ENCODE peak calls at places on chromosome 12, in nine cellular contexts. U is esophagus squamous epithelium, X is adrenal gland, N is thyroid gland, A is esophagus muscularis mucosa, F is breast epithelium, Q is lower leg skin, M is ovary, D is transverse colon. J is an unnamed sample.

GRCh38 chr12:127280393-127281275 is 986.3 kb upstream of the TMEM132C start:
- DNase-seq in U (no peak), X (peak), N (peak), A (no peak), F (no peak), Q (no peak), M (no peak), D (peak), J (no peak)

GRCh38 chr12:66304296-66304915 is 2.1 kb downstream of the HELB start:
- DNase-seq in U (no peak), X (no peak), N (no peak), A (no peak), F (no peak), Q (no peak), M (no peak), D (no peak), J (no peak)

GRCh38 chr12:74849801-74850200 is 312.2 kb downstream of the ATXN7L3B start:
- DNase-seq in U (no peak), X (no peak), N (no peak), A (no peak), F (no peak), Q (no peak), M (no peak), D (no peak), J (no peak)

GRCh38 chr12:49489720-49490119 is 49.1 kb upstream of the KCNH3 start:
- DNase-seq in U (no peak), X (no peak), N (no peak), A (no peak), F (no peak), Q (no peak), M (no peak), D (no peak), J (peak)

GRCh38 chr12:92921877-92922276 is 7.2 kb downstream of the EEA1 start:
- DNase-seq in U (no peak), X (no peak), N (no peak), A (no peak), F (no peak), Q (no peak), M (no peak), D (no peak), J (no peak)

GRCh38 chr12:45989277-45989856 is 1.0 kb downstream of the SCAF11 start:
- DNase-seq in U (no peak), X (no peak), N (no peak), A (no peak), F (no peak), Q (no peak), M (no peak), D (no peak), J (no peak)

GRCh38 chr12:63985456-63985855 is 141.0 kb downstream of the SRGAP1 start:
- DNase-seq in U (no peak), X (no peak), N (no peak), A (no peak), F (no peak), Q (no peak), M (no peak), D (no peak), J (no peak)

GRCh38 chr12:51974646-51975045 is 23.1 kb downstream of the ACVR1B start:
- DNase-seq in U (no peak), X (no peak), N (no peak), A (no peak), F (no peak), Q (no peak), M (no peak), D (no peak), J (no peak)

GRCh38 chr12:112219195-112219594 is 93.8 kb downstream of the TRAFD1 start:
- DNase-seq in U (no peak), X (no peak), N (no peak), A (no peak), F (no peak), Q (no peak), M (no peak), D (no peak), J (no peak)

GRCh38 chr12:102118874-102119273 is 1.0 kb downstream of the NUP37 start:
- DNase-seq in U (no peak), X (no peak), N (no peak), A (no peak), F (no peak), Q (no peak), M (no peak), D (no peak), J (no peak)

GRCh38 chr12:85872497-85873091 is 1.5 kb upstream of the NTS start:
- DNase-seq in U (no peak), X (no peak), N (no peak), A (no peak), F (no peak), Q (no peak), M (no peak), D (no peak), J (no peak)

GRCh38 chr12:109880049-109880931 is at the start of gene GLTP:
- DNase-seq in U (no peak), X (peak), N (peak), A (no peak), F (peak), Q (peak), M (peak), D (peak), J (peak)
- TF ChIP-seq POLR2A in U (peak), X (peak), N (no peak), A (no peak), F (no peak), Q (no peak), M (peak), D (peak), J (peak)

GRCh38 chr12:130747867-130748740 is 32.0 kb upstream of the RIMBP2 start:
- DNase-seq in U (no peak), X (peak), N (peak), A (no peak), F (peak), Q (peak), M (peak), D (peak), J (peak)
- TF ChIP-seq POLR2A in U (no peak), X (no peak), N (no peak), A (no peak), F (no peak), Q (no peak), M (no peak), D (no peak), J (no peak)

DNA sequence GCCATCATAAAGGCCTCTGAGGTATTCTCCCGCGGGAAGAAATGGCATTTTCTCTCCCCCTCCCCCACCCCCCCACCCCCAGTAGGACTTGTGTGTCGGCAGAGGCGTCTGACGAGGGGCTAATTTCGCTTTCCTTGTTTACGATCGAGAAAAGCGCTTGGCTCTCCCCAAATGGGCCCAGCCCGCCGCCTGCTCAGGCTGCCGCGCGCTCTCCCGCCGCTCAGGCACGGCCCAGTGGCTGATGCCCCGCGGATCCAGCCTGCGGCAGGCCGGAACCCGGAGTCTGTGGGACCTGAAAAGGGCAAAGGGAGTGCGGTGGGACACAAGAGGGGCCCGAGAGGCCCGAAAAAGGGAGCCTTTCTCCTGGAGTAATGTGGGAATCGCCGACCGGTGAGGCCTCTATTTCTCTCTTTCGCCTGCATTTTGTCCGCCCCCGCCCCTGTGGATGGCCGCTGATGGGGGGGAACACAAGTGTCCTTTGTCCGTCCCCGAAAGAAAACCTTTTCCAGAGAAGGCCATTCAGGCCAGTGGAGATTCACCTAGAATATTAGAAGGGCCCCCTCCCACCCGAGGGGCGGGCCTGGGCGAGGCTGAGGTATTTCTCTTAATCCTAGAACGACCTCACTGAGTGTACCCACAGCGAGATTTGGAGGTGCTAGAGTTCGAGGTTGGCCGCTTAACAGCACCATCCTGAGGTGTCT is 9.0 kb upstream of the HOXC6 start:
- DNase-seq in U (no peak), X (no peak), N (no peak), A (no peak), F (no peak), Q (no peak), M (peak), D (no peak), J (no peak)
- TF ChIP-seq POLR2A in U (no peak), X (no peak), N (no peak), A (no peak), F (no peak), Q (no peak), M (no peak), D (no peak), J (no peak)

GRCh38 chr12:69470189-69471094 is at the start of gene FRS2:
- DNase-seq in U (peak), X (peak), N (peak), A (peak), F (peak), Q (peak), M (peak), D (peak), J (peak)
- TF ChIP-seq POLR2A in U (peak), X (peak), N (no peak), A (peak), F (peak), Q (no peak), M (peak), D (peak), J (peak)

GRCh38 chr12:122871851-122872785 is 23.8 kb downstream of the VPS37B start:
- DNase-seq in U (no peak), X (peak), N (peak), A (no peak), F (peak), Q (peak), M (no peak), D (peak), J (no peak)
- TF ChIP-seq POLR2A in U (no peak), X (no peak), N (no peak), A (no peak), F (no peak), Q (no peak), M (no peak), D (peak), J (no peak)

J was measured in H54.